ENCODE peak calls at places on chromosomes 2 and 18, in seven cellular contexts. A is pancreas, V is lower lobe of right lung, C is transverse colon, I is A549, M is PC-3, Y is right cardiac atrium. F is an unnamed sample.

GRCh38 chr18:12679183-12679786 is 21.4 kb upstream of the SPIRE1 start:
- DNase-seq in M (peak; percentile 24), A (no peak), Y (peak; percentile 81), V (peak; percentile 63), I (no peak), C (peak; percentile 22), F (no peak)

GRCh38 chr2:15050483-15050882 is 418.0 kb downstream of the LRATD1 start:
- DNase-seq in M (peak; percentile 72), A (no peak), C (no peak), V (no peak), I (no peak), Y (no peak), F (no peak)

GRCh38 chr2:120736955-120737801 is 1.5 kb downstream of the GLI2 start:
- DNase-seq in C (no peak), I (peak; percentile 54), M (peak; percentile 62), A (no peak), V (no peak), Y (peak; percentile 86), F (peak; percentile 90)

GRCh38 chr2:171230176-171230575 is 69.5 kb upstream of the TLK1 start:
- DNase-seq in V (no peak), C (no peak), I (no peak), A (no peak), M (no peak), Y (no peak), F (no peak)

GRCh38 chr2:23380562-23381065 is 4.4 kb upstream of the KLHL29 start:
- DNase-seq in I (no peak), V (no peak), C (no peak), Y (no peak), A (no peak), M (peak; percentile 29), F (no peak)

GRCh38 chr2:187174582-187174981 is 273.5 kb downstream of the CALCRL start:
- DNase-seq in A (no peak), I (peak; percentile 2), V (no peak), M (peak; percentile 13), Y (no peak), C (no peak), F (no peak)

GRCh38 chr2:101793277-101793969 is 95.9 kb downstream of the MAP4K4 start:
- DNase-seq in A (no peak), I (no peak), C (no peak), M (no peak), Y (no peak), V (no peak), F (peak; percentile 88)

GRCh38 chr18:46754661-46755292 is 2.1 kb downstream of the ST8SIA5 start:
- DNase-seq in Y (no peak), M (no peak), I (no peak), C (no peak), A (no peak), V (no peak), F (peak; percentile 80)

GRCh38 chr2:127586746-127587295 is 51.3 kb downstream of the MYO7B start:
- DNase-seq in C (no peak), I (no peak), V (no peak), Y (no peak), A (peak; percentile 24), M (no peak), F (peak; percentile 32)

GRCh38 chr2:140876015-140876414 is 1254.8 kb downstream of the LRP1B start:
- DNase-seq in A (no peak), V (no peak), C (no peak), M (no peak), I (no peak), Y (no peak), F (no peak)

GRCh38 chr2:196170202-196170680 is 1.1 kb downstream of the STK17B start:
- DNase-seq in A (no peak), C (peak; percentile 56), Y (no peak), V (peak; percentile 61), M (peak; percentile 74), I (peak; percentile 10), F (no peak)

GRCh38 chr2:14094592-14094991 is 537.9 kb upstream of the LRATD1 start:
- DNase-seq in V (no peak), M (peak; percentile 53), C (no peak), A (no peak), Y (no peak), I (no peak), F (no peak)

GRCh38 chr2:161238264-161238558 is 70.0 kb upstream of the PSMD14 start:
- DNase-seq in M (no peak), I (no peak), Y (peak; percentile 30), C (no peak), A (no peak), V (no peak), F (no peak)

GRCh38 chr2:47038656-47039501 is 116.2 kb downstream of the STPG4 start:
- DNase-seq in V (no peak), M (no peak), Y (no peak), A (no peak), I (no peak), C (no peak), F (no peak)

GRCh38 chr18:80159713-80160636 is 50.9 kb downstream of the ADNP2 start:
- DNase-seq in Y (peak; percentile 82), I (no peak), M (no peak), C (no peak), V (no peak), A (peak; percentile 73), F (peak; percentile 72)

GRCh38 chr2:232979871-232980461 is 33.1 kb downstream of the NGEF start:
- DNase-seq in I (peak; percentile 79), C (peak; percentile 67), A (peak; percentile 31), V (no peak), Y (no peak), M (peak; percentile 95), F (peak; percentile 57)

GRCh38 chr18:8942021-8942908 is 160.2 kb upstream of the NDUFV2 start:
- DNase-seq in V (no peak), M (no peak), I (no peak), Y (no peak), A (no peak), C (no peak), F (no peak)

GRCh38 chr2:217367464-217367863 is 507.6 kb upstream of the TNP1 start:
- DNase-seq in M (peak; percentile 90), I (no peak), Y (no peak), C (no peak), V (no peak), A (no peak), F (no peak)

GRCh38 chr2:162232611-162233115 is 10.6 kb downstream of the FAP start:
- DNase-seq in I (no peak), V (no peak), A (no peak), C (no peak), M (no peak), Y (no peak), F (no peak)

GRCh38 chr2:15410884-15411283 is 150.2 kb downstream of the NBAS start:
- DNase-seq in I (no peak), V (no peak), A (no peak), C (no peak), M (no peak), Y (no peak), F (no peak)

GRCh38 chr2:224389317-224389716 is 12.6 kb downstream of the FAM124B start:
- DNase-seq in M (no peak), I (no peak), A (no peak), C (no peak), Y (no peak), V (no peak), F (no peak)

GRCh38 chr2:98632351-98632750 is 24.0 kb downstream of the UNC50 start:
- DNase-seq in M (no peak), I (no peak), A (no peak), V (no peak), C (no peak), Y (no peak), F (no peak)

GRCh38 chr2:189276277-189276676 is 96.7 kb upstream of the COL5A2 start:
- DNase-seq in C (no peak), V (no peak), A (no peak), M (peak; percentile 94), I (no peak), Y (no peak), F (no peak)

GRCh38 chr2:237714690-237715458 is 83.7 kb upstream of the RBM44 start:
- DNase-seq in V (no peak), Y (no peak), M (peak; percentile 23), A (peak; percentile 25), C (no peak), I (no peak), F (no peak)

GRCh38 chr2:149271575-149271974 is 58.8 kb upstream of the LYPD6 start:
- DNase-seq in Y (no peak), C (no peak), M (no peak), I (no peak), V (no peak), A (no peak), F (no peak)

GRCh38 chr18:3511980-3512379 is 62.0 kb downstream of the TGIF1 start:
- DNase-seq in M (peak; percentile 82), C (no peak), Y (no peak), V (no peak), A (no peak), I (no peak), F (no peak)
- H3K4me1 ChIP-seq in M (peaks cover 20% of the 10 kb centered on the region), C (no peaks in the 10 kb centered on the region), Y (no peaks in the 10 kb centered on the region), V (no peaks in the 10 kb centered on the region), A (no peaks in the 10 kb centered on the region), I (peaks cover 15% of the 10 kb centered on the region), F (no peaks in the 10 kb centered on the region)

GRCh38 chr18:58911241-58911640 is 46.6 kb downstream of the ZNF532 start:
- DNase-seq in I (no peak), V (no peak), Y (no peak), A (no peak), C (no peak), M (no peak), F (no peak)
- H3K4me1 ChIP-seq in I (peaks cover 62% of the 10 kb centered on the region), V (peaks cover 23% of the 10 kb centered on the region), Y (peaks cover 13% of the 10 kb centered on the region), A (no peaks in the 10 kb centered on the region), C (peaks cover 12% of the 10 kb centered on the region), M (peaks cover 10% of the 10 kb centered on the region), F (peaks cover 13% of the 10 kb centered on the region)

GRCh38 chr2:235512699-235513053 is 18.8 kb downstream of the AGAP1 start:
- DNase-seq in M (no peak), A (no peak), I (no peak), V (no peak), Y (no peak), C (peak; percentile 70), F (no peak)
- H3K4me1 ChIP-seq in M (peaks cover 14% of the 10 kb centered on the region), A (no peaks in the 10 kb centered on the region), I (peaks cover 31% of the 10 kb centered on the region), V (peaks cover 23% of the 10 kb centered on the region), Y (peaks cover 2% of the 10 kb centered on the region), C (peaks cover 31% of the 10 kb centered on the region), F (no peaks in the 10 kb centered on the region)

GRCh38 chr18:57791192-57791591 is 11.9 kb downstream of the ATP8B1 start:
- DNase-seq in A (no peak), I (no peak), Y (no peak), V (no peak), M (no peak), C (no peak), F (no peak)

GRCh38 chr18:57791911-57792310 is 11.2 kb downstream of the ATP8B1 start:
- DNase-seq in V (no peak), M (no peak), C (no peak), A (no peak), I (no peak), Y (no peak), F (no peak)

GRCh38 chr18:57790316-57790715 is 12.8 kb downstream of the ATP8B1 start:
- DNase-seq in A (no peak), V (no peak), C (no peak), Y (no peak), I (no peak), M (no peak), F (no peak)

GRCh38 chr18:57789105-57789504 is 14.0 kb downstream of the ATP8B1 start:
- DNase-seq in Y (no peak), C (no peak), V (no peak), M (peak; percentile 93), A (no peak), I (no peak), F (no peak)

DNA sequence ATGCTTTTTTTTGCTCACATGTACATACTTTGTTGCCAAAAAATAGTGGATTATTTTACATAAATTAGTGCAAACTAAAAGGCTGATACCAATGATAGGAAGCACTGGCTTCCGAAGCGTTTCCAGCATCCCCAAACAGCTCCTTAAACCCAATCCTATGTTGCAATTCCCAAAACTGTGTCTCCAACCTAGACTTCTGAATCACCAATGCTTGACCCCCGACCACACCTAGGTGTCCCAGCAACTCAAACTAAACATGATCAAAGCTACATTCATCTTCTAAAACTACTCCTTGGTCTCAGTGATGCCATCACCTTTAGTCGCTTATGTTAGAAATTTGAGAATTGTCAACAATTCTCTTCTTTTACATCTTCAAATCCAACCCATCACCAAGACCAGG is 13.4 kb downstream of the ATP8B1 start:
- DNase-seq in M (peak; percentile 73), C (no peak), V (no peak), A (no peak), Y (no peak), I (no peak), F (no peak)
- H3K4me1 ChIP-seq in M (peaks cover 59% of the 10 kb centered on the region), C (peaks cover 16% of the 10 kb centered on the region), V (peaks cover 44% of the 10 kb centered on the region), A (peaks cover 45% of the 10 kb centered on the region), Y (peaks cover 18% of the 10 kb centered on the region), I (peaks cover 59% of the 10 kb centered on the region), F (no peaks in the 10 kb centered on the region)